ENCODE peak calls at places on chromosome 11, in six cellular contexts. One of them, this sample, is unnamed.

GRCh38 chr11:96748639-96749370 is 359.0 kb downstream of the JRKL start:
- DNase-seq in erythroblast: no peak
- DNase-seq in LHCN-M2: peak
- DNase-seq in EH: peak
- DNase-seq in left cardiac atrium: no peak
- DNase-seq in stimulated activated CD4-positive, alpha-beta T cell treated with anti-CD3 and anti-CD28 coated beads, TNF-alpha, amount 100 ng/mL, for 48 hours: no peak
- DNase-seq in this sample: no peak

GRCh38 chr11:61418136-61418535 is 11.6 kb downstream of the CPSF7 start:
- DNase-seq in erythroblast: no peak
- DNase-seq in LHCN-M2: peak
- DNase-seq in EH: no peak
- DNase-seq in left cardiac atrium: no peak
- DNase-seq in stimulated activated CD4-positive, alpha-beta T cell treated with anti-CD3 and anti-CD28 coated beads, TNF-alpha, amount 100 ng/mL, for 48 hours: no peak
- DNase-seq in this sample: no peak

GRCh38 chr11:62601114-62601363 is 626 bp downstream of the MTA2 start:
- DNase-seq in erythroblast: peak
- DNase-seq in LHCN-M2: no peak
- DNase-seq in EH: peak
- DNase-seq in left cardiac atrium: peak
- DNase-seq in stimulated activated CD4-positive, alpha-beta T cell treated with anti-CD3 and anti-CD28 coated beads, TNF-alpha, amount 100 ng/mL, for 48 hours: no peak
- DNase-seq in this sample: no peak

GRCh38 chr11:111514216-111515031 is at the start of gene HOATZ:
- DNase-seq in erythroblast: peak
- DNase-seq in LHCN-M2: no peak
- DNase-seq in EH: no peak
- DNase-seq in left cardiac atrium: no peak
- DNase-seq in stimulated activated CD4-positive, alpha-beta T cell treated with anti-CD3 and anti-CD28 coated beads, TNF-alpha, amount 100 ng/mL, for 48 hours: no peak
- DNase-seq in this sample: peak

GRCh38 chr11:128324531-128325141 is 262.7 kb downstream of the ETS1 start:
- DNase-seq in erythroblast: no peak
- DNase-seq in LHCN-M2: no peak
- DNase-seq in EH: no peak
- DNase-seq in left cardiac atrium: no peak
- DNase-seq in stimulated activated CD4-positive, alpha-beta T cell treated with anti-CD3 and anti-CD28 coated beads, TNF-alpha, amount 100 ng/mL, for 48 hours: peak
- DNase-seq in this sample: no peak

GRCh38 chr11:12441081-12441801 is 63.9 kb downstream of the PARVA start:
- DNase-seq in erythroblast: no peak
- DNase-seq in LHCN-M2: peak
- DNase-seq in EH: peak
- DNase-seq in left cardiac atrium: no peak
- DNase-seq in stimulated activated CD4-positive, alpha-beta T cell treated with anti-CD3 and anti-CD28 coated beads, TNF-alpha, amount 100 ng/mL, for 48 hours: no peak
- DNase-seq in this sample: no peak

GRCh38 chr11:66195867-66196266 is 72.6 kb upstream of the RAB1B start:
- DNase-seq in erythroblast: no peak
- DNase-seq in LHCN-M2: no peak
- DNase-seq in EH: no peak
- DNase-seq in left cardiac atrium: no peak
- DNase-seq in stimulated activated CD4-positive, alpha-beta T cell treated with anti-CD3 and anti-CD28 coated beads, TNF-alpha, amount 100 ng/mL, for 48 hours: no peak
- DNase-seq in this sample: no peak

GRCh38 chr11:76797341-76798201 is 14.4 kb downstream of the TSKU start:
- DNase-seq in erythroblast: no peak
- DNase-seq in LHCN-M2: no peak
- DNase-seq in EH: no peak
- DNase-seq in left cardiac atrium: no peak
- DNase-seq in stimulated activated CD4-positive, alpha-beta T cell treated with anti-CD3 and anti-CD28 coated beads, TNF-alpha, amount 100 ng/mL, for 48 hours: no peak
- DNase-seq in this sample: no peak

GRCh38 chr11:28106351-28107043 is 1.5 kb downstream of the KIF18A start:
- DNase-seq in erythroblast: peak
- DNase-seq in LHCN-M2: no peak
- DNase-seq in EH: no peak
- DNase-seq in left cardiac atrium: no peak
- DNase-seq in stimulated activated CD4-positive, alpha-beta T cell treated with anti-CD3 and anti-CD28 coated beads, TNF-alpha, amount 100 ng/mL, for 48 hours: no peak
- DNase-seq in this sample: no peak

GRCh38 chr11:44271286-44271685 is 38.7 kb downstream of the ALX4 start:
- DNase-seq in erythroblast: no peak
- DNase-seq in LHCN-M2: no peak
- DNase-seq in EH: no peak
- DNase-seq in left cardiac atrium: no peak
- DNase-seq in stimulated activated CD4-positive, alpha-beta T cell treated with anti-CD3 and anti-CD28 coated beads, TNF-alpha, amount 100 ng/mL, for 48 hours: no peak
- DNase-seq in this sample: no peak

GRCh38 chr11:66467756-66468155 is 1.1 kb downstream of the PELI3 start:
- DNase-seq in erythroblast: peak
- DNase-seq in LHCN-M2: no peak
- DNase-seq in EH: peak
- DNase-seq in left cardiac atrium: peak
- DNase-seq in stimulated activated CD4-positive, alpha-beta T cell treated with anti-CD3 and anti-CD28 coated beads, TNF-alpha, amount 100 ng/mL, for 48 hours: no peak
- DNase-seq in this sample: no peak

GRCh38 chr11:126197277-126197939 is 14.0 kb downstream of the RPUSD4 start:
- DNase-seq in erythroblast: no peak
- DNase-seq in LHCN-M2: peak
- DNase-seq in EH: peak
- DNase-seq in left cardiac atrium: no peak
- DNase-seq in stimulated activated CD4-positive, alpha-beta T cell treated with anti-CD3 and anti-CD28 coated beads, TNF-alpha, amount 100 ng/mL, for 48 hours: no peak
- DNase-seq in this sample: no peak

GRCh38 chr11:22317656-22318055 is 20.5 kb upstream of the SLC17A6 start:
- DNase-seq in erythroblast: no peak
- DNase-seq in LHCN-M2: no peak
- DNase-seq in EH: no peak
- DNase-seq in left cardiac atrium: no peak
- DNase-seq in stimulated activated CD4-positive, alpha-beta T cell treated with anti-CD3 and anti-CD28 coated beads, TNF-alpha, amount 100 ng/mL, for 48 hours: no peak
- DNase-seq in this sample: no peak

GRCh38 chr11:113663567-113663966 is 42.5 kb downstream of the TMPRSS5 start:
- DNase-seq in erythroblast: no peak
- DNase-seq in LHCN-M2: peak
- DNase-seq in EH: peak
- DNase-seq in left cardiac atrium: no peak
- DNase-seq in stimulated activated CD4-positive, alpha-beta T cell treated with anti-CD3 and anti-CD28 coated beads, TNF-alpha, amount 100 ng/mL, for 48 hours: no peak
- DNase-seq in this sample: no peak

GRCh38 chr11:68267881-68268240 is 3.9 kb downstream of the C11orf24 start:
- DNase-seq in erythroblast: no peak
- DNase-seq in LHCN-M2: no peak
- DNase-seq in EH: no peak
- DNase-seq in left cardiac atrium: no peak
- DNase-seq in stimulated activated CD4-positive, alpha-beta T cell treated with anti-CD3 and anti-CD28 coated beads, TNF-alpha, amount 100 ng/mL, for 48 hours: no peak
- DNase-seq in this sample: no peak

GRCh38 chr11:70799386-70799785 is 401.1 kb downstream of the CTTN start:
- DNase-seq in erythroblast: no peak
- DNase-seq in LHCN-M2: peak
- DNase-seq in EH: peak
- DNase-seq in left cardiac atrium: no peak
- DNase-seq in stimulated activated CD4-positive, alpha-beta T cell treated with anti-CD3 and anti-CD28 coated beads, TNF-alpha, amount 100 ng/mL, for 48 hours: no peak
- DNase-seq in this sample: no peak

GRCh38 chr11:697811-698311 is 2.2 kb downstream of the TMEM80 start:
- DNase-seq in erythroblast: no peak
- DNase-seq in LHCN-M2: peak
- DNase-seq in EH: peak
- DNase-seq in left cardiac atrium: no peak
- DNase-seq in stimulated activated CD4-positive, alpha-beta T cell treated with anti-CD3 and anti-CD28 coated beads, TNF-alpha, amount 100 ng/mL, for 48 hours: no peak
- DNase-seq in this sample: no peak

GRCh38 chr11:64745219-64745522 is 1.2 kb upstream of the RASGRP2 start:
- DNase-seq in erythroblast: no peak
- DNase-seq in LHCN-M2: no peak
- DNase-seq in EH: no peak
- DNase-seq in left cardiac atrium: peak
- DNase-seq in stimulated activated CD4-positive, alpha-beta T cell treated with anti-CD3 and anti-CD28 coated beads, TNF-alpha, amount 100 ng/mL, for 48 hours: no peak
- DNase-seq in this sample: no peak

GRCh38 chr11:131977854-131978253 is 607.4 kb downstream of the NTM start:
- DNase-seq in erythroblast: no peak
- DNase-seq in LHCN-M2: peak
- DNase-seq in EH: peak
- DNase-seq in left cardiac atrium: no peak
- DNase-seq in stimulated activated CD4-positive, alpha-beta T cell treated with anti-CD3 and anti-CD28 coated beads, TNF-alpha, amount 100 ng/mL, for 48 hours: no peak
- DNase-seq in this sample: no peak

This sample was measured in iPS DF 19.7.